ENCODE peak calls at places on chromosome 12, in four cellular contexts. V, I, C and A are unnamed samples.

GRCh38 chr12:51075390-51075789 is 8.0 kb downstream of the CSRNP2 start:
- DNase-seq in V (no peak), I (no peak), C (no peak), A (no peak)

GRCh38 chr12:38056701-38057689 is 259.6 kb upstream of the ALG10B start:
- DNase-seq in V (no peak), I (no peak), C (no peak), A (peak)

GRCh38 chr12:124747426-124748161 is 116.1 kb downstream of the SCARB1 start:
- DNase-seq in V (no peak), I (no peak), C (no peak), A (peak)

GRCh38 chr12:132784580-132784979 is 22.9 kb upstream of the ANKLE2 start:
- DNase-seq in V (no peak), I (no peak), C (no peak), A (no peak)

GRCh38 chr12:40446385-40446784 is 221.6 kb downstream of the LRRK2 start:
- DNase-seq in V (no peak), I (no peak), C (peak), A (no peak)

GRCh38 chr12:49188205-49188915 is 520 bp downstream of the TUBA1A start:
- DNase-seq in V (peak), I (peak), C (peak), A (peak)

GRCh38 chr12:123715151-123715676 is 3.1 kb downstream of the ATP6V0A2 start:
- DNase-seq in V (no peak), I (no peak), C (no peak), A (no peak)

GRCh38 chr12:46657416-46658411 is 168.1 kb downstream of the SLC38A4 start:
- DNase-seq in V (no peak), I (no peak), C (no peak), A (no peak)

GRCh38 chr12:19529933-19530630 is 90.8 kb downstream of the AEBP2 start:
- DNase-seq in V (no peak), I (no peak), C (peak), A (no peak)

GRCh38 chr12:47709277-47710048 is 3.6 kb upstream of the RPAP3 start:
- DNase-seq in V (no peak), I (no peak), C (no peak), A (no peak)

GRCh38 chr12:32390572-32391219 is 8.7 kb upstream of the FGD4 start:
- DNase-seq in V (no peak), I (peak), C (peak), A (no peak)

GRCh38 chr12:116520801-116521471 is 38.2 kb upstream of the MAP1LC3B2 start:
- DNase-seq in V (no peak), I (peak), C (peak), A (no peak)

GRCh38 chr12:53593031-53593430 is 33.2 kb downstream of the ATF7 start:
- DNase-seq in V (no peak), I (no peak), C (no peak), A (no peak)

GRCh38 chr12:67649165-67650126 is 901 bp downstream of the DYRK2 start:
- DNase-seq in V (no peak), I (peak), C (peak), A (peak)

GRCh38 chr12:109937371-109937770 is 37.3 kb downstream of the TCHP start:
- DNase-seq in V (no peak), I (no peak), C (no peak), A (no peak)

GRCh38 chr12:3379079-3379478 is 111.9 kb upstream of the PRMT8 start:
- DNase-seq in V (no peak), I (no peak), C (no peak), A (no peak)

GRCh38 chr12:115134298-115134697 is 450.3 kb upstream of the TBX3 start:
- DNase-seq in V (no peak), I (no peak), C (no peak), A (no peak)

GRCh38 chr12:125652689-125653088 is 587.5 kb downstream of the AACS start:
- DNase-seq in V (no peak), I (no peak), C (no peak), A (no peak)

GRCh38 chr12:122870867-122871664 is 24.9 kb downstream of the VPS37B start:
- DNase-seq in V (peak), I (no peak), C (peak), A (no peak)

GRCh38 chr12:53004582-53004981 is 1.7 kb upstream of the EIF4B start:
- DNase-seq in V (no peak), I (no peak), C (no peak), A (peak)

GRCh38 chr12:30828686-30829085 is 73.9 kb upstream of the CAPRIN2 start:
- DNase-seq in V (no peak), I (no peak), C (no peak), A (peak)

GRCh38 chr12:132227156-132227555 is 82.9 kb downstream of the NOC4L start:
- DNase-seq in V (no peak), I (no peak), C (no peak), A (no peak)

GRCh38 chr12:125773033-125773432 is 707.8 kb downstream of the AACS start:
- DNase-seq in V (no peak), I (peak), C (peak), A (no peak)

GRCh38 chr12:95337176-95337575 is 119.6 kb downstream of the VEZT start:
- DNase-seq in V (no peak), I (no peak), C (no peak), A (no peak)

GRCh38 chr12:1629338-1630080 is 478 bp downstream of the WNT5B start:
- DNase-seq in V (no peak), I (no peak), C (peak), A (no peak)

GRCh38 chr12:12534975-12535374 is 27.7 kb downstream of the DUSP16 start:
- DNase-seq in V (no peak), I (no peak), C (no peak), A (no peak)

GRCh38 chr12:106519587-106519986 is 63.2 kb upstream of the RFX4 start:
- DNase-seq in V (no peak), I (no peak), C (peak), A (no peak)

GRCh38 chr12:123995023-123995422 is 22.0 kb downstream of the ZNF664 start:
- DNase-seq in V (no peak), I (no peak), C (no peak), A (no peak)

GRCh38 chr12:50246873-50247612 is 36.3 kb downstream of the LIMA1 start:
- DNase-seq in V (peak), I (peak), C (no peak), A (peak)

GRCh38 chr12:28568709-28569108 is 378.5 kb downstream of the CCDC91 start:
- DNase-seq in V (no peak), I (no peak), C (peak), A (no peak)